ENCODE peak calls at places on chromosomes 13 and 19, in seven cellular contexts. O, N, P, I, H, D and V are unnamed samples.

GRCh38 chr19:4831351-4832340 is at the start of gene TICAM1:
- DNase-seq in O (no peak), N (no peak), P (peak), I (no peak), H (peak), D (no peak), V (peak)

GRCh38 chr13:88031980-88032562 is 360.9 kb downstream of the SLITRK5 start:
- DNase-seq in O (no peak), N (no peak), P (no peak), I (no peak), H (peak), D (no peak), V (no peak)

GRCh38 chr19:30086916-30087315 is 144.9 kb downstream of the URI1 start:
- DNase-seq in O (no peak), N (no peak), P (no peak), I (no peak), H (no peak), D (no peak), V (no peak)

GRCh38 chr13:109790951-109791605 is 4.7 kb upstream of the IRS2 start:
- DNase-seq in O (no peak), N (peak), P (no peak), I (no peak), H (peak), D (no peak), V (no peak)

GRCh38 chr13:83178008-83178407 is 704.3 kb downstream of the SLITRK1 start:
- DNase-seq in O (no peak), N (no peak), P (no peak), I (no peak), H (no peak), D (no peak), V (no peak)

GRCh38 chr19:21092107-21092506 is 10.1 kb downstream of the ZNF714 start:
- DNase-seq in O (no peak), N (no peak), P (no peak), I (no peak), H (peak), D (no peak), V (no peak)

GRCh38 chr19:8938576-8938975 is 71.6 kb downstream of the MUC16 start:
- DNase-seq in O (no peak), N (no peak), P (no peak), I (no peak), H (no peak), D (no peak), V (no peak)

GRCh38 chr13:44271031-44271433 is 102.6 kb upstream of the SERP2 start:
- DNase-seq in O (no peak), N (no peak), P (no peak), I (no peak), H (peak), D (no peak), V (no peak)

GRCh38 chr13:81388400-81388799 is 1047.5 kb upstream of the SPRY2 start:
- DNase-seq in O (no peak), N (no peak), P (no peak), I (no peak), H (no peak), D (no peak), V (no peak)

GRCh38 chr19:38729653-38730469 is 14.4 kb downstream of the CAPN12 start:
- DNase-seq in O (peak), N (peak), P (peak), I (peak), H (peak), D (peak), V (peak)

GRCh38 chr19:16375936-16376185 is 51.2 kb downstream of the KLF2 start:
- DNase-seq in O (no peak), N (no peak), P (no peak), I (no peak), H (no peak), D (no peak), V (no peak)

GRCh38 chr19:19319725-19320361 is 466 bp downstream of the SUGP1 start:
- DNase-seq in O (no peak), N (no peak), P (no peak), I (no peak), H (no peak), D (no peak), V (no peak)

GRCh38 chr13:77565635-77566034 is 30.1 kb downstream of the SCEL start:
- DNase-seq in O (no peak), N (no peak), P (no peak), I (no peak), H (peak), D (no peak), V (no peak)

GRCh38 chr13:106566682-106567420 is 1.1 kb downstream of the ARGLU1 start:
- DNase-seq in O (peak), N (peak), P (no peak), I (peak), H (peak), D (no peak), V (no peak)

GRCh38 chr19:55452381-55453325 is 8.8 kb downstream of the ISOC2 start:
- DNase-seq in O (peak), N (peak), P (peak), I (peak), H (peak), D (peak), V (peak)

GRCh38 chr19:31346184-31346583 is 3.1 kb downstream of the TSHZ3 start:
- DNase-seq in O (no peak), N (no peak), P (no peak), I (no peak), H (no peak), D (no peak), V (no peak)

GRCh38 chr13:110062077-110062776 is 244.7 kb downstream of the COL4A1 start:
- DNase-seq in O (no peak), N (no peak), P (no peak), I (no peak), H (peak), D (no peak), V (no peak)

GRCh38 chr19:11737964-11738745 is 591 bp downstream of the ZNF823 start:
- DNase-seq in O (peak), N (no peak), P (peak), I (peak), H (peak), D (peak), V (peak)

GRCh38 chr19:19304186-19304975 is 15.9 kb downstream of the SUGP1 start:
- DNase-seq in O (no peak), N (no peak), P (no peak), I (no peak), H (no peak), D (no peak), V (no peak)

GRCh38 chr19:45876411-45877197 is 9.3 kb downstream of the IRF2BP1 start:
- DNase-seq in O (peak), N (no peak), P (peak), I (peak), H (peak), D (no peak), V (peak)

GRCh38 chr19:34274827-34275625 is 20.7 kb downstream of the GARRE1 start:
- DNase-seq in O (no peak), N (no peak), P (no peak), I (no peak), H (peak), D (no peak), V (no peak)

GRCh38 chr19:45296365-45296764 is 26.3 kb downstream of the CKM start:
- DNase-seq in O (no peak), N (no peak), P (no peak), I (no peak), H (no peak), D (no peak), V (no peak)

GRCh38 chr13:59906413-59907027 is 257.2 kb downstream of the DIAPH3 start:
- DNase-seq in O (no peak), N (no peak), P (peak), I (no peak), H (peak), D (no peak), V (no peak)

GRCh38 chr13:50910483-50910805 is 853 bp downstream of the RNASEH2B start:
- DNase-seq in O (peak), N (peak), P (peak), I (peak), H (peak), D (no peak), V (no peak)

GRCh38 chr19:43408043-43408442 is 6.6 kb upstream of the TEX101 start:
- DNase-seq in O (no peak), N (no peak), P (no peak), I (no peak), H (no peak), D (no peak), V (no peak)

DNA sequence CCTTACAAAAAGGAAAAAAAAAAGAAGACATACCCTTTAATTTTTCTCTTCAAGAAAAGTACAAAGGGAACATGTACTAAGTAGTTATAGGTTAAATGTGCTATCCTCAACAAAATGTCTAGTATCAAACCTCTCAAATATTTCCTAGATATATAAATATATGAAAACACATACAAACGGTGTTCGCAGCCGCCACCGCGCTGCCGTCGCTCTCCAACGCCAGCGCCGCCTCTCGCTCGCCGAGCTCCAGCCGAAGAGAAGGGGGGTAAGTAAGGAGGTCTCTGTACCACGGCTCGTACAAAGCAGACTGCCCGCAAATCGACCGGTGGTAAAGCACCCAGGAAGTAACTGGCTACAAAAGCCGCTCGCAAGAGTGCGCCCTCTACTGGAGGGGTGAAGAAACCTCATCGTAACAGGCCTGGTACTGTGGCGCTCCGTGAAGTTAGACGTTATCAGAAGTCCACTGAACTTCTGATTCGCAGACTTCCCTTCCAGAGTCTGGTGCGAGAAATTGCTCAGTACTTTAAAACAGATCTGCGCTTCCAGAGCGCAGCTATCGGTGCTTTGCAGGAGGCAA is 192.1 kb downstream of the DACH1 start:
- DNase-seq in O (no peak), N (no peak), P (no peak), I (peak), H (no peak), D (no peak), V (no peak)
- TF ChIP-seq CTCF in O (peak), N (no peak), P (no peak), I (peak), H (no peak), D (peak), V (no peak)

GRCh38 chr19:37334179-37335071 is 36.5 kb upstream of the ZNF527 start:
- DNase-seq in O (peak), N (peak), P (peak), I (peak), H (peak), D (peak), V (peak)

GRCh38 chr19:37333457-37333856 is 37.4 kb upstream of the ZNF527 start:
- DNase-seq in O (no peak), N (no peak), P (no peak), I (no peak), H (no peak), D (no peak), V (no peak)

GRCh38 chr19:37332839-37333238 is 38.1 kb upstream of the ZNF527 start:
- DNase-seq in O (no peak), N (no peak), P (no peak), I (no peak), H (no peak), D (no peak), V (no peak)

DNA sequence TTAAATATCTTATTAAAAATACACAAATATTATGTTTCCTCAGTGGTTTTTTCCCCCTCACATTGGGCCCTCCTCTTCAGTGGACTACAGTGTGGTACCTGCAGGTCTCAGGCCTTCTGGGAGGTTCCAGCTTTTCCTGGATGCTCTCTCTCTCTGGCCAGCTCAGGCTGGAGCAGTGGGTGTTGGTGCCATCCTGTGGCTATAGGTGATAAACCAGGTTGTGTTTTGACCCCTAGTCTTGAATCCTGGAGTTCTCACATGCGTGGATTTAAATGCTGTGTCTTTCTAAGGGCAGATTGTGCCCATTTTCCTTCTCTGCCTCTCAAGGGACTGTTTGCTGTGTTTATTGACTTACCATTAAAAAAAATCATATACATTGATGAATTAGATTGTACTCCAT is 41.2 kb upstream of the ZNF527 start:
- DNase-seq in O (no peak), N (no peak), P (no peak), I (peak), H (no peak), D (no peak), V (no peak)
- TF ChIP-seq CTCF in O (peak), N (peak), P (no peak), I (no peak), H (peak), D (peak), V (no peak)

DNA sequence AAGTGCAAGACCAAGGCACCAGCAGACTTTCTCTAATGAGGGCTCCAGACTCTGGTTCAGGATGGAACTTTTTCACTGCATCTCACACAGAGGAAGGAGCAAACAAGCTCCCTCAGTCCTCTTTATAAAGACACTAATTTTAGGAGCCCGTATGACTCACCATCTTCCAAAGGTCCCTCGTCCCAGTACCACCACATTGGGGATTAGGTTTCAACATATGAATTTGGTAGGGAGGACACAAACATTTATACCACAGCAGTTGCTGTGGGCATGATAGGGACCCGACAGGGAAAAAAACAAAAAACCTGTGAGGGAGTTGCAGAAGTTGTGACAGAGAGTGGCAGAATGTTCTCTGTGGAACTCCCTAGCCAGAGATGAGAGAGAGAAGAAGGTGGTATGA is 6.5 kb upstream of the CNMD start:
- DNase-seq in O (no peak), N (no peak), P (no peak), I (no peak), H (no peak), D (no peak), V (no peak)
- TF ChIP-seq CTCF in O (no peak), N (no peak), P (no peak), I (no peak), H (no peak), D (no peak), V (no peak)

GRCh38 chr19:58047672-58048071 is 11.4 kb upstream of the ZNF135 start:
- DNase-seq in O (no peak), N (no peak), P (no peak), I (no peak), H (no peak), D (no peak), V (no peak)

GRCh38 chr19:58044391-58044790 is 10.6 kb downstream of the ZSCAN1 start:
- DNase-seq in O (no peak), N (no peak), P (no peak), I (no peak), H (no peak), D (no peak), V (no peak)

GRCh38 chr19:58044886-58045285 is 11.1 kb downstream of the ZSCAN1 start:
- DNase-seq in O (no peak), N (no peak), P (no peak), I (no peak), H (no peak), D (no peak), V (no peak)

GRCh38 chr19:58046856-58047255 is 12.2 kb upstream of the ZNF135 start:
- DNase-seq in O (no peak), N (no peak), P (no peak), I (no peak), H (no peak), D (no peak), V (no peak)

DNA sequence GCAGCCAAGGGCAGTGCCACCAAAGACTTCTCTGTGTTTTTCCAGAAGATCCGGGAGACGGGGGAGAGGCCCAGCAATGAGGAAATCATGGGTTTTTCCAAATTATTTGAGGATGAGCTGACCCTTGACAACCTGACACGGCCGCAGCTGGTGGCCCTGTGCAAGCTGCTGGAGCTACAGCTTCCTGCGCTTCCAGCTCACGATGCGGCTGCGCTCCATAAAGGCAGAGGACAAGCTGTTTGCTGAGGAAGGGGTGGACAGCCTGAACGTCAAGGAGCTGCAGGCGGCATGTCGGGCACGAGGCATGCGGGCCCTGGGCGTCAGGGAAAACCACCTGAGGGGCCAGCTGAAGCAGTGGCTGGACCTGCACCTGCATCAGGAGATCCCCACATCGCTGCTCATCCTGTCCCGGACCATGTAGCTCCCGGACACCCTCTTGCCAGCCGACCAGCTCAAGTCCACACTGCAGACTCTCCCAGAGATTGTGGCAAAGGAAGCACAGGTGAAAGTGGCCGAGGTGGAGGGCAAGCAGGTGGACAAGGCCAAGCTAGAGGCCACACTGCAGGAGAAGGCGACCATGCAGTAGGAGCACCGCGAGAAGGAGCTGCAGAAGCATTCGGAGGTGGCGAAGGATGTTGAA is 11.7 kb downstream of the ZSCAN1 start:
- DNase-seq in O (no peak), N (no peak), P (no peak), I (no peak), H (no peak), D (no peak), V (no peak)
- TF ChIP-seq CTCF in O (no peak), N (no peak), P (no peak), I (no peak), H (no peak), D (no peak), V (no peak)

GRCh38 chr19:3250675-3251074 is 26.2 kb downstream of the CELF5 start:
- DNase-seq in O (no peak), N (no peak), P (peak), I (peak), H (no peak), D (no peak), V (no peak)

GRCh38 chr19:3254520-3254919 is 30.1 kb downstream of the CELF5 start:
- DNase-seq in O (no peak), N (no peak), P (no peak), I (no peak), H (no peak), D (no peak), V (no peak)

GRCh38 chr19:3251229-3251628 is 26.8 kb downstream of the CELF5 start:
- DNase-seq in O (no peak), N (no peak), P (no peak), I (no peak), H (no peak), D (no peak), V (no peak)

GRCh38 chr19:3252650-3253049 is 28.2 kb downstream of the CELF5 start:
- DNase-seq in O (no peak), N (no peak), P (no peak), I (no peak), H (no peak), D (no peak), V (no peak)

DNA sequence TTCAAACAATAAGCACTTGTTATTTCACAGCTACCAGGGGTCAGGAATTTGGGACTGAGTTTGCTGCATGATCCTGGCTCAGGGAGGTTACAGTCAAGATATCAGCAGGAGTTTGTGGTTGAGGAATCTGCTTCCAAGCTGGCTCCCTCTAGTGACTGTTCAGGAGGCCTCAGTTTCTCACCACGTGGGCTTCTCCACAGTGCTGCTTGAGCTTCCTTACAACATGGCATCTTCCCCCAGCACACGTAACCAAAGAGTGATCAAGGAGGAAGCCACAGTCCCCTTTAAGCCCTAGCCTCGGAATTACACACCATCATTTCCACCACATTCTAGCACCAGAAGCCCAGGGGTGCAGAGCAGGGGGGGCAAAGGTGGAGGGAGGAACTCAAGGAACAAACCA is 28.8 kb downstream of the CELF5 start:
- DNase-seq in O (no peak), N (no peak), P (no peak), I (no peak), H (no peak), D (no peak), V (no peak)
- TF ChIP-seq CTCF in O (no peak), N (no peak), P (no peak), I (no peak), H (no peak), D (no peak), V (no peak)